ENCODE peak calls at places on chromosome 21, in six cellular contexts. Y is IMR-90, X is H1, N is neuronal stem cell, P is mesenchymal stem cell, O is trophoblast cell. W is an unnamed sample.

GRCh38 chr21:38298833-38299232 is 42.0 kb downstream of the KCNJ15 start:
- DNase-seq in P (no peak), O (no peak), N (no peak), X (no peak), Y (no peak), W (no peak)

GRCh38 chr21:16587141-16587570 is 857.4 kb downstream of the USP25 start:
- DNase-seq in P (no peak), N (no peak), X (no peak), O (peak; percentile 32), Y (peak; percentile 65), W (peak; percentile 41)

GRCh38 chr21:43308511-43309283 is 118.2 kb downstream of the SIK1 start:
- DNase-seq in Y (no peak), X (no peak), O (no peak), P (no peak), N (no peak), W (no peak)

GRCh38 chr21:42094811-42095210 is 23.7 kb downstream of the UMODL1 start:
- DNase-seq in P (peak; percentile 22), Y (no peak), X (no peak), N (no peak), O (peak; percentile 57), W (no peak)

GRCh38 chr21:45551816-45552695 is 9.8 kb upstream of the SLC19A1 start:
- DNase-seq in Y (no peak), N (no peak), O (no peak), X (no peak), P (no peak), W (peak; percentile 33)

GRCh38 chr21:37562920-37563640 is 196.5 kb downstream of the DYRK1A start:
- DNase-seq in O (peak; percentile 38), Y (no peak), X (no peak), N (no peak), P (no peak), W (no peak)

GRCh38 chr21:26659181-26659580 is 86.1 kb upstream of the CYYR1 start:
- DNase-seq in O (no peak), X (no peak), P (no peak), N (no peak), Y (no peak), W (no peak)

GRCh38 chr21:23218667-23219066 is 2220.5 kb downstream of the NCAM2 start:
- DNase-seq in X (no peak), O (peak; percentile 40), Y (no peak), P (no peak), N (no peak), W (no peak)

DNA sequence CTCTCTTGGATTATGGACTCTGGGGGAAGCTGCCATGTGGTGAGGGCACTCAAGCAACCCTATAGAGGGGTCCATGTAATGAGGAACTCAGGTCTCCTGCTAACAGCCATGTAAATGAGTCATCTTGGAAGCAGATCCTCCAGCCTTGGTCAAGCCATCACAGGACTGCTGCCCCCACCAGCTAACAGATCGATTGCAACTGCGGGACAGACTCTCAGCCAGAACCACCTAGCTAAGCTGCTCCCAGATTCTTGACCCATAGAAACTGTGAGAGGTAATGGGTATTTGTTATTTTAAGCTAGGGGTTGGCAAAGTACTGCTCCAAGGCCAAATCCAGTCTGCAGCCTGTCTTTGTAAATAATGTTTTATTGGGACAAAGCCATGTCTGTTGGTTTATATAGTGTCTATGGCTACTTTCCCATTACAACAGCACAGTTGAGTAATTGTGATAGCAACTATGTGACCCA is 27.6 kb upstream of the MAP3K7CL start:
- DNase-seq in Y (peak; percentile 61), O (no peak), P (peak; percentile 63), X (no peak), N (no peak), W (no peak)
- H4K91ac ChIP-seq in Y (no peak overlapping the region), O (no peak overlapping the region), P (no peak overlapping the region), X (no peak overlapping the region), N (no peak overlapping the region), W (no peak overlapping the region)

DNA sequence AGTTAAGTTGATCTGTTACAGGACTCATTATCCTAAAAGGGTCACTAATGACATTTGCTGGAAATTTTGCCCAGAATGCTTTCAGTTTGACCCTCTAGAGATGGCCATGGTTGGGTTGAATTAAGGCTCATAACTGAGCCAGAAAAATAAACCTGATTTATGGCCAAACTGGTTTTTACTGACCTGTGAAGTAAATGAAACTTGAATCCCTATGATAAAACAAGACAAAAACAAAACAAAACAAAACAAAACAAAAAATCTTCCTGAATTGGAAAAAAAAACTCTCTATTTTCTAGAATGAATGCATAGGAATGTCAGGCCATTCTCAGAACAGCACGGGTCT is 72.5 kb upstream of the CLDN14 start:
- DNase-seq in N (no peak), O (no peak), P (no peak), X (no peak), Y (no peak), W (no peak)
- H4K91ac ChIP-seq in N (no peak overlapping the region), O (no peak overlapping the region), P (no peak overlapping the region), X (no peak overlapping the region), Y (no peak overlapping the region), W (no peak overlapping the region)

GRCh38 chr21:21897275-21897883 is 899.2 kb downstream of the NCAM2 start:
- DNase-seq in O (peak; percentile 50), N (no peak), P (no peak), Y (no peak), X (no peak), W (no peak)
- H4K91ac ChIP-seq in O (no peak overlapping the region), N (no peak overlapping the region), P (no peak overlapping the region), Y (no peak overlapping the region), X (no peak overlapping the region), W (no peak overlapping the region)

GRCh38 chr21:15057290-15057689 is 7.5 kb downstream of the NRIP1 start:
- DNase-seq in N (no peak), Y (no peak), P (peak; percentile 14), X (no peak), O (peak; percentile 69), W (peak; percentile 37)

GRCh38 chr21:15053531-15053930 is 11.3 kb downstream of the NRIP1 start:
- DNase-seq in Y (no peak), P (no peak), X (no peak), N (no peak), O (no peak), W (no peak)

GRCh38 chr21:15054089-15054488 is 10.7 kb downstream of the NRIP1 start:
- DNase-seq in Y (no peak), N (no peak), X (no peak), P (no peak), O (no peak), W (no peak)

GRCh38 chr21:15051652-15052554 is 12.9 kb downstream of the NRIP1 start:
- DNase-seq in N (no peak), O (no peak), P (peak; percentile 55), X (no peak), Y (peak; percentile 47), W (no peak)

GRCh38 chr21:15054606-15055239 is 10.1 kb downstream of the NRIP1 start:
- DNase-seq in P (no peak), X (no peak), N (no peak), Y (no peak), O (no peak), W (no peak)
- H4K91ac ChIP-seq in P (no peak overlapping the region), X (no peak overlapping the region), N (no peak overlapping the region), Y (no peak overlapping the region), O (no peak overlapping the region), W (no peak overlapping the region)

GRCh38 chr21:32062591-32063227 is 189.9 kb downstream of the HUNK start:
- DNase-seq in O (no peak), Y (no peak), N (no peak), P (no peak), X (no peak), W (no peak)
- H4K91ac ChIP-seq in O (no peak overlapping the region), Y (no peak overlapping the region), N (no peak overlapping the region), P (no peak overlapping the region), X (no peak overlapping the region), W (no peak overlapping the region)

GRCh38 chr21:32547018-32547417 is 38.3 kb downstream of the TCP10L start:
- DNase-seq in X (no peak), P (no peak), O (no peak), Y (no peak), N (no peak), W (no peak)
- H4K91ac ChIP-seq in X (no peak overlapping the region), P (no peak overlapping the region), O (no peak overlapping the region), Y (no peak overlapping the region), N (no peak overlapping the region), W (no peak overlapping the region)

W was measured in H9.